ENCODE peak calls at places on chromosomes 1 and 21, in nine cellular contexts. R is CD8-positive, alpha-beta T cell; U is brain microvascular endothelial cell; G is GM23338; P is cardiac muscle cell; X is RWPE1; E is mesendoderm; S is CD4-positive, alpha-beta T cell; W is neuronal stem cell. K is an unnamed sample.

GRCh38 chr1:92923664-92924063 is 37.6 kb downstream of the DIPK1A start:
- DNase-seq in R (no peak), U (no peak), G (no peak), P (no peak), X (no peak), E (no peak), S (no peak), W (no peak), K (no peak)

GRCh38 chr21:46187251-46187650 is 3.0 kb upstream of the SPATC1L start:
- DNase-seq in R (no peak), U (no peak), G (no peak), P (no peak), X (no peak), E (no peak), S (no peak), W (no peak), K (no peak)

GRCh38 chr21:42233067-42233981 is 14.4 kb downstream of the ABCG1 start:
- DNase-seq in R (peak), U (peak), G (peak), P (peak), X (no peak), E (peak), S (peak), W (no peak), K (no peak)

GRCh38 chr1:203610061-203610460 is 16.6 kb upstream of the ATP2B4 start:
- DNase-seq in R (no peak), U (no peak), G (no peak), P (no peak), X (no peak), E (no peak), S (no peak), W (no peak), K (no peak)

GRCh38 chr1:91609571-91609970 is 108.9 kb downstream of the CDC7 start:
- DNase-seq in R (no peak), U (peak), G (no peak), P (no peak), X (peak), E (peak), S (no peak), W (no peak), K (peak)

GRCh38 chr1:19734472-19734999 is 65.2 kb downstream of the TMCO4 start:
- DNase-seq in R (no peak), U (no peak), G (no peak), P (peak), X (no peak), E (no peak), S (no peak), W (no peak), K (no peak)

GRCh38 chr1:3344395-3344794 is 110.1 kb upstream of the ARHGEF16 start:
- DNase-seq in R (no peak), U (no peak), G (no peak), P (no peak), X (no peak), E (no peak), S (no peak), W (no peak), K (no peak)

GRCh38 chr1:210262897-210263272 is 30.3 kb downstream of the SERTAD4 start:
- DNase-seq in R (no peak), U (no peak), G (no peak), P (no peak), X (no peak), E (no peak), S (no peak), W (no peak), K (no peak)

GRCh38 chr1:226725870-226726212 is 13.2 kb downstream of the ITPKB start:
- DNase-seq in R (no peak), U (no peak), G (no peak), P (no peak), X (no peak), E (no peak), S (no peak), W (no peak), K (no peak)

GRCh38 chr1:223087231-223087990 is 55.6 kb downstream of the TLR5 start:
- DNase-seq in R (no peak), U (no peak), G (no peak), P (no peak), X (no peak), E (no peak), S (no peak), W (no peak), K (no peak)

GRCh38 chr1:167871331-167871730 is 42.6 kb downstream of the ADCY10 start:
- DNase-seq in R (no peak), U (no peak), G (no peak), P (no peak), X (no peak), E (no peak), S (no peak), W (no peak), K (no peak)

GRCh38 chr1:19802269-19802668 is 2.6 kb upstream of the TMCO4 start:
- DNase-seq in R (no peak), U (no peak), G (peak), P (no peak), X (no peak), E (peak), S (no peak), W (no peak), K (no peak)

GRCh38 chr1:175463856-175464255 is 271.3 kb upstream of the KIAA0040 start:
- DNase-seq in R (no peak), U (no peak), G (no peak), P (no peak), X (no peak), E (no peak), S (no peak), W (no peak), K (no peak)

DNA sequence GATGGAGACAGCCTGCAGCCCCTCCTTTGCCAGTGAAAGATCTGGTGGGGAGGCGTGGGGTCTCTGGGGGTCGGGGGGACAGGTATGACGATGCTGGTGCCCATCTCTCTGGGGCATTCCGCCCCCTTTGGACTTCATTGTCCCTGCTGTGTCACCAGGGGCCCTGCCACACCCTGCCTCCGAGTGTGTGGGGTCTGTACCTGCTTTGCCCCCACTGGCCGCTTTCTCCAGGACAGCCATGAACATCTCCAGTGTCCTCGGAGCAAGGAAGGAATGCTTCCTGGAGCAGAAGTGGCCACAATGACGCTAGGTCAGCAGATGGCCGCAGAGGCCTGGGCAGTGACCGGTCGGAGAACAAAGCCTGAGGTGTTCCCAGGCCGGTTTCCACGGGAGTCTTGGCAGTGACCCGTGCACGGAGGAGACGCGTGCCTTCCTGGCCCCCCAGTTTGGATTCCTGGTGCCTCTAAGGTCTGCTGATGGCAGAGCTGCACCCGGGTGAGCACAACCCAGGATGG is 18.6 kb upstream of the TRAPPC10 start:
- DNase-seq in R (no peak), U (no peak), G (no peak), P (no peak), X (no peak), E (no peak), S (no peak), W (no peak), K (no peak)
- H3K27ac ChIP-seq in R (no peak), U (no peak), G (no peak), P (no peak), X (no peak), E (no peak), S (no peak), W (no peak), K (no peak)

DNA sequence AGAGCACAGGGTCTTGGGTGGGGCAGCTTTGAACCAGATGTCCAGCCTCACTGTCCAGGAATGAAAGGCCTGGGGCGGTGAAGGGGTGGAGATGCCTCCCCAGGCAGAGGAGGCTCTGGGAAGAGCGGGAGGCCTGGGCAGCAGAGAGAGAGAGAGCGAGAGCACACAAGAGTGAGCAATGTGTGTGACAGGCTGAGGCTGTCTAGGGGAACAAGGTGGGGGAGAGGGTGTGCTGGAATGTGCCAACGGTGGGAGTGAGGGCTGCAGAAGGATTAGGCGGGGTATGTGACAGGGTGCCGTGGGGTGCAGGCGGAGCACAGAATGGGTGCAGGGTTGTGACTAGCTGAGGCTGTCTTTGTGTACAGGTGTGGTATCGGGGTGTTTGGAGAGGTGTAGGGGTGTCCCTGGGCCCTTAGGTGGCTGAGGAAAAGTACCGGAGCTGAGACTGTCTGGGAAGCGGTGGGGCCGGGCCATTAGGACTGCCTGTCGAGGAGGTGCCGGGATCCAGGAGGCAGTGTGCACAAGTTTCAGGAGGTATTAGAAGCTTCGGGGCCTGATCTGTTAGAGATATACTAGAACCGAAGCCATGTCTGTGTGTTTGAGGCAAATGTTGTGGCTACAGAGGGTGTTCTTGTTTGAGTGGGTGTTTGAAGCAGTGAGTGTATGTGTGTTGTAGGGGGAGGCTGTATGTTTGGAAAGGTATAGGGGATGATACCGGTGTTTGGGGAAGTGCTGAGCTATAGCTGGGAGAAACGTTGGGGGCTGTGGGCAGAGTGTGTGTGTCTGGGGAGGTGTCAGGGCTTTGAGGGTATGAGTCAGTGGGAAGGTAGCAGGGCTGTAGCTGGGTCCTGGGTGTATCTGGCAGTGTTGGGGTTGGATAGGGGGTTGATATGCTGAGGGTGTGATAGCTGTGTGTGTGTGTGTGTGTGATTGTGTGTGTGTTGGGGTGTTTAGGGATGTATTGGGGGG is 9.1 kb downstream of the AHDC1 start:
- DNase-seq in R (peak), U (no peak), G (no peak), P (no peak), X (peak), E (peak), S (no peak), W (no peak), K (no peak)
- H3K27ac ChIP-seq in R (no peak), U (no peak), G (peak), P (peak), X (peak), E (peak), S (no peak), W (peak), K (no peak)

DNA sequence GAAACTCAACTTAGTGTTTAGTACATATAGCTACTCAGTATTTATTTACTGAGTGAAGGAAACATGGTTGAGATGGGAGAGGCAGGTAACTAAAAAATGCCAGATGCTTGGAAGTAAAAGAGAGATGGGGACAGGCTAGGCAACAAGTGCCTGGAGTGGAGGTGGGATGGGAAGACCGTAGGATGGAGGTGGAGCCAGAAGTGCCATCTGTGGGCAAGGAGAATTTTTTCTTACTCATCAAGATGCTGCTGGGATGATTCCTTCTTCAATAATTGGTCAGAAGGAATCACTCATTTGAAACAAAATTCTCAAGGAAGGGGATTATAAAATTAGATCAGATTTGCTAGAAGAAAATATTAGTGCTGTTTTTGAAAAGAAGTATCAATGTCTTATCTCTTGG is 72.9 kb downstream of the IFI44 start:
- DNase-seq in R (no peak), U (no peak), G (no peak), P (no peak), X (no peak), E (no peak), S (no peak), W (no peak), K (no peak)
- H3K27ac ChIP-seq in R (no peak), U (peak), G (no peak), P (no peak), X (no peak), E (no peak), S (no peak), W (no peak), K (no peak)

DNA sequence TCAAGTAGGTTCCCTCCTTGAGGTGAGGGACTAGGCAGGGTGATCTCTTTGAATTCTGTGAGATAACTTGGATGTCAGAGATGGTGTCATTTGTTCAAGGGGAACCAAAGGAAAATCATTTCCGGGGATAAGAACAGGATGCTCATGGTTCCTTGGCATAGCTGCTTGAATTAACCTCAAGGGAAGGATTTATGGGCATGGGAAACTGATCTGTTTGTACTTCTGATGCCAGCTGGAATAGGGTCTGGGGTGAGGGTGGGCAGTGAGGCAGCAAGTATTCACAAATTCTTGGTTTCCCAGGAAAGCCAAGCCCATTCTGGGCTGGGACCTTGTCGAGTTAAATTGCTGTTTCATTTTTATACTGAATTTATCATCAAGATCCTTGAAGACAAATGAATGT is 14.1 kb downstream of the INTS3 start:
- DNase-seq in R (no peak), U (no peak), G (no peak), P (no peak), X (no peak), E (no peak), S (no peak), W (no peak), K (no peak)
- H3K27ac ChIP-seq in R (no peak), U (no peak), G (peak), P (no peak), X (no peak), E (no peak), S (no peak), W (no peak), K (no peak)

DNA sequence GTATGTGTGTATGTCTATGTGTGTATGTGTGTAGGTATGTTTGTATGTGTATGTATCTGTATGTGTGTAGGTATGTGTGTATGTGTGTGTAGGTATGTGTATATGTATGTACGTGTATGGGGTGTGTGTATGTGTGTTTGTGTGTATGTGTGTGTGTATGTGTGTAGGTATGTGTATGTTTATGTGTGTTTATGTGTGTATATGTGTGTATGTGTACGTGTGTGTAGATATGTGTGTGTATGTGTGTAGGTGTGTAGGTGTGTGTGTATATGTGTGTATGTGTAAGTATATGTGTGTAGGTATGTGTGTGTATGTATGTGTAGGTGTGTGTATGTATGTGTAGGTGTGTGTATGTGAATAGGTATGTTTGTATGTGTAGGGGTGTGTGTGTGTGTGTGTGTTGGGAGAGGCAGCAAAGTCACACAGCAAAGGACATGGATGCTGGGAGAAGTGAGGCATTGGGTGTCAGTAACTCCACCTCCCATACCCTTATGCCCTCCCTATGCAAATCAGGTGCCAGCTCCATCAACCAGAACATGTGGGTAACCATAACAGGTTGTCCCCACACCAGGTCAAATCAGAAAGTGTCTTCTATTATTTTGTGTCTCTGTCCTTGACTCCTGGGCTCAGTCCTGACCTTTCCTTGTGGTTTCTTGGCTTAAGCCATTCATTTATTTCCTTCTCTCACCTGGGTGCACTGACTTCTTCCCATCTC is 15.0 kb upstream of the KCNAB2 start:
- DNase-seq in R (no peak), U (no peak), G (no peak), P (no peak), X (no peak), E (no peak), S (no peak), W (no peak), K (no peak)
- H3K27ac ChIP-seq in R (no peak), U (no peak), G (no peak), P (no peak), X (no peak), E (no peak), S (no peak), W (no peak), K (no peak)

GRCh38 chr1:201038537-201038936 is 15.0 kb upstream of the KIF21B start:
- DNase-seq in R (no peak), U (no peak), G (no peak), P (no peak), X (no peak), E (no peak), S (no peak), W (no peak), K (no peak)

GRCh38 chr1:201039876-201040275 is 16.4 kb upstream of the KIF21B start:
- DNase-seq in R (no peak), U (no peak), G (no peak), P (no peak), X (no peak), E (no peak), S (no peak), W (no peak), K (no peak)

GRCh38 chr1:201041011-201041410 is 17.5 kb upstream of the KIF21B start:
- DNase-seq in R (no peak), U (no peak), G (no peak), P (no peak), X (no peak), E (no peak), S (no peak), W (no peak), K (no peak)

GRCh38 chr1:201044119-201044518 is 20.6 kb upstream of the KIF21B start:
- DNase-seq in R (no peak), U (no peak), G (no peak), P (no peak), X (no peak), E (no peak), S (no peak), W (no peak), K (no peak)

DNA sequence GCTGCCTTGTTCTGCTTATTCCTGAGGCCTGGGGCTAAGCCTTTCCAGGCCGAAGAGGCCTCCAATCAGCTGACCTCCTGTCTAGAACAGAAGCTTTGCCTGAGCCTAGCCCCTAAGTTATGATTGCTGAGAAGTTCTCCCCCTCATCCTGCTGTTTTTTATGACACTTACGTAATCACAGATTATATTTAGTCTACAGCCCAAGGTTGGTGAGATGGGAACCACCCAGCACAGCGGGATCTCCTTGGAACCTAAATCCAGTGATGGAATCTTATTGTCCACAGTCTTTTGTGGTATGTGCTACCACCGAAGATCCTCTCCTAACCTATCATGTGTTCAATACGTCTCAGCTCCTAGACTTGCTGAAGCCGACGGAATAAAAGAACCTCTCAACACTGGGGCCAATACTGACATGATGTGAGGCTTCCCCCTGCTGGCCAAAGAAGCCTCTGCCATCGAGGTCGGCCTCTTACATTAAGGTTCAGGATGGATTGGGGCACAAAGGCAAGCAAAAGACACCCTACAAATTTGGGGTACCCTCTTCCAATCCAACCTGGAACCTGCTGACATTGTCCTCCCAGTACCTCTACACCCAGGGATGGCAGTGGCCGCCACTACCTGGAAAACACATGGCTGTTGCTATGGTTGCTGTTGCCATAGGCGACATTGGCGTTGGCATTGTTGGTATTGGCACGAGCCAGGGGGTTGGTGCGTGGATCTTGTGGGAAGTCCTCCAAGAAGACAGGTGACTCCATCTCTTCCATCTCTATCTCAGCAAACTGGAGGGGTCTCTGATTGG is 19.3 kb upstream of the KIF21B start:
- DNase-seq in R (peak), U (peak), G (peak), P (peak), X (peak), E (peak), S (peak), W (peak), K (peak)
- H3K27ac ChIP-seq in R (no peak), U (no peak), G (no peak), P (no peak), X (no peak), E (no peak), S (no peak), W (no peak), K (no peak)

GRCh38 chr1:215744419-215744818 is 177.3 kb downstream of the KCTD3 start:
- DNase-seq in R (no peak), U (no peak), G (no peak), P (no peak), X (no peak), E (no peak), S (no peak), W (no peak), K (no peak)

GRCh38 chr1:215739028-215739427 is 171.9 kb downstream of the KCTD3 start:
- DNase-seq in R (no peak), U (no peak), G (no peak), P (no peak), X (no peak), E (no peak), S (no peak), W (no peak), K (no peak)
- H3K27ac ChIP-seq in R (no peak), U (no peak), G (no peak), P (no peak), X (no peak), E (no peak), S (no peak), W (no peak), K (no peak)

GRCh38 chr21:14306143-14306907 is 76.6 kb downstream of the HSPA13 start:
- DNase-seq in R (no peak), U (no peak), G (no peak), P (peak), X (peak), E (peak), S (no peak), W (no peak), K (no peak)

GRCh38 chr21:14308234-14308633 is 74.7 kb downstream of the HSPA13 start:
- DNase-seq in R (no peak), U (no peak), G (no peak), P (no peak), X (no peak), E (no peak), S (no peak), W (no peak), K (no peak)

GRCh38 chr21:14300074-14300473 is 82.9 kb downstream of the HSPA13 start:
- DNase-seq in R (no peak), U (no peak), G (no peak), P (no peak), X (no peak), E (no peak), S (no peak), W (no peak), K (no peak)

GRCh38 chr21:14303731-14304488 is 79.0 kb downstream of the HSPA13 start:
- DNase-seq in R (no peak), U (no peak), G (no peak), P (no peak), X (no peak), E (peak), S (no peak), W (no peak), K (no peak)
- H3K27ac ChIP-seq in R (no peak), U (no peak), G (no peak), P (no peak), X (no peak), E (no peak), S (no peak), W (no peak), K (no peak)

K was measured in AG04450.